ENCODE peak calls at places on chromosomes 1 and 21, in four cellular contexts. One of them, this sample, is unnamed.
A peak's percentile ranks its signal among the peaks of the same experiment; 100 is the strongest.

GRCh38 chr1:109906160-109906838 is 4.3 kb upstream of the CSF1 start:
- DNase-seq in HCT116: no peak
- DNase-seq in heart left ventricle: no peak
- DNase-seq in IMR-90: no peak
- DNase-seq in this sample: no peak

GRCh38 chr1:112396668-112397025 is 633 bp downstream of the CTTNBP2NL start:
- DNase-seq in HCT116: no peak
- DNase-seq in heart left ventricle: no peak
- DNase-seq in IMR-90: peak; percentile 21
- DNase-seq in this sample: no peak

GRCh38 chr1:228288536-228289238 is 80.8 kb downstream of the OBSCN start:
- DNase-seq in HCT116: no peak
- DNase-seq in heart left ventricle: peak; percentile 11
- DNase-seq in IMR-90: no peak
- DNase-seq in this sample: no peak

GRCh38 chr1:243482237-243483022 is 226.6 kb downstream of the SDCCAG8 start:
- DNase-seq in HCT116: no peak
- DNase-seq in heart left ventricle: peak; percentile 54
- DNase-seq in IMR-90: peak; percentile 49
- DNase-seq in this sample: no peak

GRCh38 chr21:45889961-45890360 is 91.6 kb upstream of the COL6A1 start:
- DNase-seq in HCT116: no peak
- DNase-seq in heart left ventricle: peak; percentile 67
- DNase-seq in IMR-90: no peak
- DNase-seq in this sample: peak; percentile 10

GRCh38 chr1:53736290-53736689 is 2.7 kb downstream of the GLIS1 start:
- DNase-seq in HCT116: no peak
- DNase-seq in heart left ventricle: no peak
- DNase-seq in IMR-90: peak; percentile 78
- DNase-seq in this sample: no peak

GRCh38 chr1:64965239-64966157 is 851 bp downstream of the JAK1 start:
- DNase-seq in HCT116: no peak
- DNase-seq in heart left ventricle: peak; percentile 78
- DNase-seq in IMR-90: peak; percentile 76
- DNase-seq in this sample: peak; percentile 82

GRCh38 chr1:64046871-64047270 is 156.6 kb upstream of the UBE2U start:
- DNase-seq in HCT116: no peak
- DNase-seq in heart left ventricle: no peak
- DNase-seq in IMR-90: no peak
- DNase-seq in this sample: no peak

GRCh38 chr1:93993731-93994130 is 84.5 kb upstream of the GCLM start:
- DNase-seq in HCT116: no peak
- DNase-seq in heart left ventricle: no peak
- DNase-seq in IMR-90: no peak
- DNase-seq in this sample: no peak

GRCh38 chr1:1136547-1137230 is 20.8 kb upstream of the C1orf159 start:
- DNase-seq in HCT116: no peak
- DNase-seq in heart left ventricle: no peak
- DNase-seq in IMR-90: no peak
- DNase-seq in this sample: no peak

GRCh38 chr1:230977781-230978490 is 725 bp downstream of the TTC13 start:
- DNase-seq in HCT116: peak; percentile 19
- DNase-seq in heart left ventricle: peak; percentile 50
- DNase-seq in IMR-90: peak; percentile 11
- DNase-seq in this sample: peak; percentile 52

GRCh38 chr1:66320231-66320630 is 213.7 kb upstream of the SGIP1 start:
- DNase-seq in HCT116: no peak
- DNase-seq in heart left ventricle: no peak
- DNase-seq in IMR-90: no peak
- DNase-seq in this sample: no peak

GRCh38 chr1:201137579-201138310 is 10.8 kb upstream of the ASCL5 start:
- DNase-seq in HCT116: no peak
- DNase-seq in heart left ventricle: peak; percentile 61
- DNase-seq in IMR-90: peak; percentile 97
- DNase-seq in this sample: no peak

GRCh38 chr1:30537279-30537678 is 186.1 kb downstream of the MATN1 start:
- DNase-seq in HCT116: no peak
- DNase-seq in heart left ventricle: no peak
- DNase-seq in IMR-90: no peak
- DNase-seq in this sample: no peak

GRCh38 chr21:32233055-32233546 is 45.7 kb downstream of the MIS18A start:
- DNase-seq in HCT116: no peak
- DNase-seq in heart left ventricle: no peak
- DNase-seq in IMR-90: peak; percentile 5
- DNase-seq in this sample: no peak

GRCh38 chr1:118978914-118979701 is 9.0 kb downstream of the TBX15 start:
- DNase-seq in HCT116: no peak
- DNase-seq in heart left ventricle: no peak
- DNase-seq in IMR-90: no peak
- DNase-seq in this sample: no peak

GRCh38 chr1:55542901-55543504 is 327.8 kb upstream of the USP24 start:
- DNase-seq in HCT116: no peak
- DNase-seq in heart left ventricle: no peak
- DNase-seq in IMR-90: peak; percentile 84
- DNase-seq in this sample: no peak

GRCh38 chr21:15552914-15553491 is 176.8 kb upstream of the USP25 start:
- DNase-seq in HCT116: no peak
- DNase-seq in heart left ventricle: no peak
- DNase-seq in IMR-90: peak; percentile 1
- DNase-seq in this sample: no peak

GRCh38 chr1:115336741-115337140 is 1.3 kb downstream of the NGF start:
- DNase-seq in HCT116: no peak
- DNase-seq in heart left ventricle: no peak
- DNase-seq in IMR-90: no peak
- DNase-seq in this sample: no peak

GRCh38 chr1:32969556-32969955 is 4.9 kb upstream of the RNF19B start:
- DNase-seq in HCT116: no peak
- DNase-seq in heart left ventricle: no peak
- DNase-seq in IMR-90: no peak
- DNase-seq in this sample: no peak

GRCh38 chr1:180581635-180582039 is 22.9 kb downstream of the OVAAL start:
- DNase-seq in HCT116: no peak
- DNase-seq in heart left ventricle: no peak
- DNase-seq in IMR-90: peak; percentile 82
- DNase-seq in this sample: no peak

GRCh38 chr1:226436855-226437491 is 29.1 kb upstream of the PARP1 start:
- DNase-seq in HCT116: no peak
- DNase-seq in heart left ventricle: no peak
- DNase-seq in IMR-90: no peak
- DNase-seq in this sample: no peak

GRCh38 chr1:64019818-64020217 is 183.6 kb upstream of the UBE2U start:
- DNase-seq in HCT116: no peak
- DNase-seq in heart left ventricle: no peak
- DNase-seq in IMR-90: peak; percentile 69
- DNase-seq in this sample: no peak

GRCh38 chr21:36602735-36603134 is 96.2 kb upstream of the SIM2 start:
- DNase-seq in HCT116: no peak
- DNase-seq in heart left ventricle: no peak
- DNase-seq in IMR-90: no peak
- DNase-seq in this sample: no peak

GRCh38 chr1:7048395-7048794 is 263.1 kb downstream of the CAMTA1 start:
- DNase-seq in HCT116: no peak
- DNase-seq in heart left ventricle: no peak
- DNase-seq in IMR-90: no peak
- DNase-seq in this sample: no peak

GRCh38 chr1:154755858-154756730 is 114.0 kb downstream of the KCNN3 start:
- DNase-seq in HCT116: no peak
- DNase-seq in heart left ventricle: no peak
- DNase-seq in IMR-90: peak; percentile 36
- DNase-seq in this sample: no peak

DNA sequence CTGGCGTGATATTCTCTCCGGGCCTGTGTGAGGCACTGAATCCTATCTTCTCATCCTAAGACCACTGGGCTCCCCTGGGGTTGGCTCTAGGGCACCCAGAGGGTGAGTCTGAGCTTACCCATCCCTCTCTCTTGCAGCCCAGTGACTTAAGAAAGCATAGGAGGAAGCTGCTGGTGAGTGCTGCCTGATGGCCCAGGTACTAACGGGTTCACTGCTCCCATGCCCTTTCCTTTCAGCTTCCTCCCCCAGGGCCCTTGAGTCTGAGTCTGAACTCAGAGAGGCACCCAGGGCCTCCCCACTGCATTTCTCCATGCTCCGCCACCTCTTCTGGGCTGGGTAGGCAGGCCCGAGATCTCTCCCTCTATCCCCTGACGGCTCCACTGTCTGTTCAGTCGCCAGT is 29.7 kb downstream of the PPFIA4 start:
- DNase-seq in HCT116: no peak
- DNase-seq in heart left ventricle: no peak
- DNase-seq in IMR-90: no peak
- DNase-seq in this sample: no peak
- H3K4me1 ChIP-seq in HCT116: no peaks in the 10 kb centered on the region
- H3K4me1 ChIP-seq in heart left ventricle: peaks cover 12% of the 10 kb centered on the region
- H3K4me1 ChIP-seq in IMR-90: peaks cover 3% of the 10 kb centered on the region
- H3K4me1 ChIP-seq in this sample: no peaks in the 10 kb centered on the region

GRCh38 chr1:98660941-98661543 is 479 bp upstream of the SNX7 start:
- DNase-seq in HCT116: no peak
- DNase-seq in heart left ventricle: no peak
- DNase-seq in IMR-90: peak; percentile 2
- DNase-seq in this sample: no peak

GRCh38 chr1:98662354-98662665 is 789 bp downstream of the SNX7 start:
- DNase-seq in HCT116: no peak
- DNase-seq in heart left ventricle: no peak
- DNase-seq in IMR-90: peak; percentile 54
- DNase-seq in this sample: no peak

GRCh38 chr1:98659879-98660278 is 1.6 kb upstream of the SNX7 start:
- DNase-seq in HCT116: no peak
- DNase-seq in heart left ventricle: no peak
- DNase-seq in IMR-90: no peak
- DNase-seq in this sample: no peak

GRCh38 chr1:98661544-98662353 is at the start of gene SNX7:
- DNase-seq in HCT116: peak; percentile 32
- DNase-seq in heart left ventricle: peak; percentile 90
- DNase-seq in IMR-90: peak; percentile 69
- DNase-seq in this sample: peak; percentile 91
- TF ChIP-seq POLR2A in HCT116: no peak
- TF ChIP-seq POLR2A in heart left ventricle: peak; percentile 59
- TF ChIP-seq POLR2A in IMR-90: peak; percentile 34
- TF ChIP-seq POLR2A in this sample: peak; percentile 75

DNA sequence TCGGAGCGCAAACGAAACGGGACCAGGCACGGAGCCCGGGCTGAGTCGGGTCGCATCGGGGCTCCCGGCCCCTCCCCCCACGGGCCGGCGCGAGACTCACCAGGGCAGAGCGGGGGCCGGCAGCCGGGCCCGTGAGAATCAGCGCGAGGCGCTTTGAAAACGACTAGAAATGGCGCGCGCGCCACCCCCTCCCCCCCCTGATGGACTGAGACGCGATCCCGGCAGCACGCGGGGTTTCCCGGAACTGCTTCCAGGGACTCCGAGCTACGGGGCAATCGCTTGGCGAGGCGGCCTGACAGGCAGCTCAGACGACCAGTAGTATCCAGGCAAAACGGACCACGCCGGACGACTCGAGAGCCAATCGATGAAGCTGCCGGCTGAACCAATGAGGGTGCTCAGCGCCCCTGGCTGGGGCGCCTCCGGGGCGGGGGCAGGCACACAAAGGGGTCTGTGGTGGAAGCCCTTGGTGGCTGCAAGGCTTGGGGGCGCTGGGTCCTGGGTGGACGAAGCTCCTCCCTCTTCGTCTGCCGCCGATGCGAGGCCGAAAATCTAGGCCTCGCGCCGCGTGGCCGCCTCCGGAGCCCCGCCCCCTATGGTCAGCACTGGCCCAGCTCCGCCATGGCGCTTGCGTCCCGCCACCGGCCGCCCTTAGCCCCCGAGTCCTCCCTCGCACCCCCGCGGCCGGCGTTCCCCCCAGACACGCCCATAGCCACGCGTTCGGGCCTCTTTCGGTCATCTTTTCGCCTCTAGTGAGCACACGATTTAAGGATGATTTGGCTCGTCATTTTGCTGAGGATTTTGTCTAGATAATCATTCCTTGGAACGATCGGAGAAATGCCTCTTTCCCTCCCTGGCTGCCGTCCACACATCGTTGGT is at the start of gene HNRNPR:
- DNase-seq in HCT116: peak; percentile 100
- DNase-seq in heart left ventricle: peak; percentile 100
- DNase-seq in IMR-90: peak; percentile 100
- DNase-seq in this sample: peak; percentile 100
- TF ChIP-seq CTCF in HCT116: no peak
- TF ChIP-seq CTCF in heart left ventricle: peak; percentile 39
- TF ChIP-seq CTCF in IMR-90: no peak
- TF ChIP-seq CTCF in this sample: no peak

GRCh38 chr1:9282436-9282955 is 10.2 kb upstream of the SPSB1 start:
- DNase-seq in HCT116: no peak
- DNase-seq in heart left ventricle: no peak
- DNase-seq in IMR-90: no peak
- DNase-seq in this sample: no peak

GRCh38 chr1:9281907-9282306 is 10.8 kb upstream of the SPSB1 start:
- DNase-seq in HCT116: no peak
- DNase-seq in heart left ventricle: no peak
- DNase-seq in IMR-90: no peak
- DNase-seq in this sample: peak; percentile 40

GRCh38 chr1:9280015-9280860 is 12.5 kb upstream of the SPSB1 start:
- DNase-seq in HCT116: peak; percentile 67
- DNase-seq in heart left ventricle: no peak
- DNase-seq in IMR-90: peak; percentile 93
- DNase-seq in this sample: peak; percentile 49

GRCh38 chr1:9279172-9279840 is 13.4 kb upstream of the SPSB1 start:
- DNase-seq in HCT116: no peak
- DNase-seq in heart left ventricle: no peak
- DNase-seq in IMR-90: peak; percentile 55
- DNase-seq in this sample: peak; percentile 24

DNA sequence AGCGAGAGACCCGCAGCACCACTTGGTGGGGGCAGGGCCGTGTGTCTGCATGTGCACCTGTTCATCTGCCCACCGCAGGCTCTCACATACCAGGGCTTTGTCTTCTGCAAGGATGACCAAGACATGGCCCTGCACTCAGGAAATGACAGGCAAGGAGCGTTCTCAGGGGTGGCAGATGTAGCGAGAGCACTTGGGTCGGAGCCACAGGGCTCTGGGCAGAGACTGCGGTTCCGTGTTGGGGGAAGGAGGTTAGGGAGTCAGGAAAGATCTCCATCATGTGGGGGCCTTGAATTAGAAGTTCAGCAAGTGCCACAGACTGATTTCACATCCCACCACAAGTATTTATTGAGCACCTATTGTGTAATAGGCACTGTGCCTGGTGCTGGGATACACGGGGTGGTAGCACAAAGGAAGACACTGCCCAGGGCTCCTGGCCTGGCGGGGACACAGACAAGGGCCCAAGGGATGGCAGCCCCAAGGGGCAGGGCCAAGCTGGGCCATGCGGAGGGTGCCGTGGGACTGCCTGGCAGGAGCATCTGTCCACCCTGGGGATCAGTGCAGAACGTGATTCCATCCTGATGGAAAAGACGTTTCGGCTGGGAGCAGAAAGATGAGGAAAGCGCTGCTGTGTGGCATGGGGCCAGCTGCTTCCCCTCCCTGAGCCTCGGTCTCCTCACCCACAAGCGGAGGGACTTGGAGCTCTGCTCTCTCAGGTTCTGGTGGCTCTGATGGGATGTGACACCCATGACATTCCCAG is 11.4 kb upstream of the SPSB1 start:
- DNase-seq in HCT116: no peak
- DNase-seq in heart left ventricle: no peak
- DNase-seq in IMR-90: no peak
- DNase-seq in this sample: peak; percentile 19
- H3K4me1 ChIP-seq in HCT116: peaks cover 43% of the 10 kb centered on the region
- H3K4me1 ChIP-seq in heart left ventricle: no peaks in the 10 kb centered on the region
- H3K4me1 ChIP-seq in IMR-90: peaks cover 35% of the 10 kb centered on the region
- H3K4me1 ChIP-seq in this sample: no peaks in the 10 kb centered on the region

This sample was measured in right lobe of liver.